ENCODE peak calls at places on chromosome 6, in six cellular contexts. B is hepatocyte, G is heart right ventricle, M is DND-41, L is left ventricle myocardium inferior, T is GM23248. O is an unnamed sample.

GRCh38 chr6:155795173-155795796 is 339.6 kb upstream of the NOX3 start:
- DNase-seq in B (no peak), G (no peak), M (no peak), L (no peak), T (no peak), O (no peak)

GRCh38 chr6:45921703-45922270 is 93.9 kb downstream of the CLIC5 start:
- DNase-seq in B (no peak), G (peak; percentile 59), M (no peak), L (no peak), T (no peak), O (no peak)

GRCh38 chr6:127516676-127517273 is 2.4 kb downstream of the MTCL3 start:
- DNase-seq in B (peak; percentile 29), G (peak; percentile 9), M (peak; percentile 49), L (no peak), T (peak; percentile 69), O (no peak)

GRCh38 chr6:49001856-49002255 is 461.2 kb downstream of the MMUT start:
- DNase-seq in B (no peak), G (no peak), M (no peak), L (no peak), T (peak; percentile 43), O (no peak)

GRCh38 chr6:33752139-33753015 is 5.7 kb upstream of the IP6K3 start:
- DNase-seq in B (peak; percentile 47), G (no peak), M (peak; percentile 57), L (no peak), T (no peak), O (no peak)

GRCh38 chr6:7901056-7901455 is 9.5 kb downstream of the TXNDC5 start:
- DNase-seq in B (no peak), G (no peak), M (no peak), L (no peak), T (no peak), O (no peak)

GRCh38 chr6:5518936-5519491 is 257.7 kb downstream of the FARS2 start:
- DNase-seq in B (no peak), G (no peak), M (no peak), L (no peak), T (no peak), O (no peak)

GRCh38 chr6:79307321-79308036 is 73.0 kb upstream of the HMGN3 start:
- DNase-seq in B (peak; percentile 52), G (no peak), M (no peak), L (no peak), T (no peak), O (no peak)

GRCh38 chr6:89777455-89777854 is 42.1 kb downstream of the MDN1 start:
- DNase-seq in B (no peak), G (no peak), M (no peak), L (no peak), T (no peak), O (no peak)

GRCh38 chr6:52545844-52546119 is 31.1 kb downstream of the TRAM2 start:
- DNase-seq in B (no peak), G (no peak), M (no peak), L (no peak), T (no peak), O (no peak)

GRCh38 chr6:31658983-31659648 is 1.5 kb downstream of the C6orf47 start:
- DNase-seq in B (no peak), G (no peak), M (no peak), L (no peak), T (no peak), O (no peak)
- H3K4me1 ChIP-seq in B (peaks cover 32% of the 10 kb centered on the region), G (peaks cover 25% of the 10 kb centered on the region), M (peaks cover 66% of the 10 kb centered on the region), L (peaks cover 70% of the 10 kb centered on the region), T (peaks cover 24% of the 10 kb centered on the region), O (peaks cover 14% of the 10 kb centered on the region)

DNA sequence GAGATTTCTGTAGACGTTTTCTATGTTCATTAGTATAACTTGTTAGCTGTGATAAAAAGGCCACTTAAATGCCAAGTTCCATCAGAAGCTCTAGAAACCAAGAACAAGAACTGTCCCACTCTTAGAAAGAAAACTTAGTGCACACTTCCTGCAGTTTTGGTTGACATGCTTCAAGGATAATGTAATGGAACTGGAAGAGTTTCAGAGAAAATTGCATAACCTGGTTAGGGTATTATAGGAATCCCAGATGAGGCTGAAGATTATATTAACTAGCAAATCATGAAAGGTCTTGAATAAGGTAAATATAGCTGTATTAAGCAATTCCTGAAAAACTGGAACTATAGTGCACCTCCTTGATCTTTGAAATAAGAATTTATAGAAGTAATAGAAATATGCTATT is 1.8 kb upstream of the PHACTR2 start:
- DNase-seq in B (no peak), G (no peak), M (no peak), L (no peak), T (peak; percentile 64), O (no peak)
- H3K4me1 ChIP-seq in B (peaks cover 39% of the 10 kb centered on the region), G (no peaks in the 10 kb centered on the region), M (no peaks in the 10 kb centered on the region), L (peaks cover 73% of the 10 kb centered on the region), T (peaks cover 53% of the 10 kb centered on the region), O (peaks cover 4% of the 10 kb centered on the region)

DNA sequence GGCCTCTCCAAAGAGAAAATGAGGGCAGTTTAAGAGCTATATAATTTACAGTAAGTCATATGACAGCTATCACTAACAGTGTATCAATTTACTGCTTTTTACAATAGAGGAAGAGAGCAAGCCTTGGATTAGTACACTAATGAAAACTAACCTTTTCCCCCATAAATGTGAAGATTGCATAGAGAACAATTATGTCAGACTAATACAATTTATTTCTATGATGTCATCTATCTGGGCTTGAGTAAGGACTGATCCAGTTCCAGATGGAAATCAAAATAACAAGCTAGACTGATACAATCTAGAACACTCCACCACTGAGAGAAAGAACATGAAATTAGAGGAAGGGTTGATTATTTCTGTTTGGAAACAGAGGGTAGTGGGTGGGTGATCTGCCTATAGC is 78.0 kb upstream of the FAM83B start:
- DNase-seq in B (no peak), G (no peak), M (no peak), L (no peak), T (no peak), O (no peak)
- H3K4me1 ChIP-seq in B (no peaks in the 10 kb centered on the region), G (no peaks in the 10 kb centered on the region), M (no peaks in the 10 kb centered on the region), L (no peaks in the 10 kb centered on the region), T (no peaks in the 10 kb centered on the region), O (no peaks in the 10 kb centered on the region)

GRCh38 chr6:81446509-81446908 is 306.0 kb downstream of the TENT5A start:
- DNase-seq in B (no peak), G (no peak), M (no peak), L (no peak), T (no peak), O (no peak)

GRCh38 chr6:81451787-81452186 is 300.7 kb downstream of the TENT5A start:
- DNase-seq in B (peak; percentile 70), G (no peak), M (no peak), L (no peak), T (peak; percentile 89), O (no peak)

GRCh38 chr6:81450180-81450579 is 302.3 kb downstream of the TENT5A start:
- DNase-seq in B (peak; percentile 37), G (no peak), M (no peak), L (no peak), T (peak; percentile 90), O (no peak)
- H3K4me1 ChIP-seq in B (no peaks in the 10 kb centered on the region), G (no peaks in the 10 kb centered on the region), M (no peaks in the 10 kb centered on the region), L (peaks cover 9% of the 10 kb centered on the region), T (peaks cover 17% of the 10 kb centered on the region), O (no peaks in the 10 kb centered on the region)

DNA sequence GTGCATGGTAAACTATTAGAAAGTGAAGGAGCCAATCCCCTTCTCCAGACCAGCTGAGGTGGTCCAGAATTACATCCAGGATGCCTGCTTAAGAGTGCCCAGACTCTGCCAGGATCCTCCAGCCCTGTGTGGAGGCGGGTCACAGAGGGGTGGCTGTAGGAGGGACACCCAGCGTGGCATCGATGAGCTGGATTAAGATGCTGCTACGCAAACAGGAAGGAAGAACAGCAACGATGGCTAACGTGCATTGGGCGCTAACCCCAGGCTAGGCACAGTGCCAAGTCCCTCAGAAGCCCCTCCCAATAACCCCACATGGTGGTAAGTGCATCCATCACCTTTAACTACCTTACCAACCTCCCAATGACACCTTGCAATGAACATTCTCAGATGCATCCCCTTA is 63.9 kb upstream of the MRPS10 start:
- DNase-seq in B (no peak), G (no peak), M (no peak), L (no peak), T (no peak), O (no peak)
- H3K4me1 ChIP-seq in B (peaks cover 39% of the 10 kb centered on the region), G (peaks cover 23% of the 10 kb centered on the region), M (peaks cover 12% of the 10 kb centered on the region), L (peaks cover 49% of the 10 kb centered on the region), T (peaks cover 8% of the 10 kb centered on the region), O (peaks cover 15% of the 10 kb centered on the region)

GRCh38 chr6:170438402-170438753 is 114.7 kb downstream of the PSMB1 start:
- DNase-seq in B (peak; percentile 96), G (peak; percentile 71), M (no peak), L (peak; percentile 77), T (peak; percentile 100), O (peak; percentile 85)

GRCh38 chr6:170438861-170439260 is 114.2 kb downstream of the PSMB1 start:
- DNase-seq in B (no peak), G (no peak), M (no peak), L (no peak), T (no peak), O (no peak)

GRCh38 chr6:170439366-170440351 is 113.4 kb downstream of the PSMB1 start:
- DNase-seq in B (no peak), G (no peak), M (no peak), L (no peak), T (no peak), O (no peak)

GRCh38 chr6:170441316-170441715 is 111.8 kb downstream of the PSMB1 start:
- DNase-seq in B (no peak), G (no peak), M (no peak), L (no peak), T (peak; percentile 59), O (no peak)

DNA sequence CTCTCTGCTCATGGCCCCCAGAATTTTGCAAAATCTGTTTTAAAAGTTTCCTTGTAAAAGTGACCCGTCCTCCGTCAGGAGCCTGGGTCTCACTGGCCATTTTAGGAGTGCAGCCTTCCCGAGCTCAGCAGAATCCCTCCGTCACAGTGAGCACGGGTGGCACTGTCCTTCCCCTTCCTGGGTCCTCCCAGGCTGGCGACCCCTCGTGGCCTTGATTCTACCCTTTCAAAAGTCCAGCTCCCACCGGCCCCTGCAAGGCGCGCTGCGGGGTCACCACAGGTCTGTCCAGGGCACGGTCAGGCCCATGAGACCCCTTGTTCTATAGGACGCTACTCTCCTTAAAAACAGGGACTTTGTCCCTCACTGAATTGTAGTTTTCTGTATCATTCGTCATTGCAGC is 112.7 kb downstream of the PSMB1 start:
- DNase-seq in B (no peak), G (no peak), M (no peak), L (no peak), T (no peak), O (no peak)
- H3K4me1 ChIP-seq in B (peaks cover 6% of the 10 kb centered on the region), G (peaks cover 5% of the 10 kb centered on the region), M (no peaks in the 10 kb centered on the region), L (peaks cover 19% of the 10 kb centered on the region), T (peaks cover 6% of the 10 kb centered on the region), O (peaks cover 4% of the 10 kb centered on the region)

O was measured in right cardiac atrium.